ENCODE peak calls at places on chromosomes 16 and 17, in five cellular contexts. O is aorta; Z is activated CD4-positive, alpha-beta T cell treated with anti-CD3 and anti-CD28 coated beads, Interleukin-2, amount 50 U/mL, for 4 hours; P is activated T-helper 1 cell treated with anti-CD3 and anti-CD28 coated beads, Interleukin-12 subunit alpha, Interleukin-12 subunit beta, Interleukin-2, Interleukin-4 antibody, amounts not matched to agents 30 ng/mL and 10 ng/mL and 1 ng/mL, durations not matched to agents 14 hours and 24 hours and 36 hours; R is adrenal gland. B is an unnamed sample.

GRCh38 chr17:67779098-67779672 is 46.1 kb upstream of the BPTF start:
- DNase-seq in O (no peak), R (peak), Z (no peak), P (no peak), B (no peak)

GRCh38 chr16:66490774-66491715 is 58.9 kb downstream of the TK2 start:
- DNase-seq in R (peak), Z (no peak), O (peak), P (no peak), B (peak)

GRCh38 chr17:45902892-45903346 is 8.6 kb downstream of the MAPT start:
- DNase-seq in R (peak), O (no peak), Z (no peak), P (no peak), B (no peak)

GRCh38 chr17:33520404-33521032 is 227.4 kb upstream of the ASIC2 start:
- DNase-seq in O (no peak), R (peak), Z (peak), P (peak), B (no peak)

GRCh38 chr16:51818342-51818944 is 667.4 kb upstream of the SALL1 start:
- DNase-seq in O (no peak), Z (no peak), R (peak), P (no peak), B (no peak)

GRCh38 chr17:18129041-18129502 is 20.5 kb downstream of the MYO15A start:
- DNase-seq in Z (no peak), O (no peak), P (no peak), R (no peak), B (no peak)

GRCh38 chr16:30927789-30928378 is 4.5 kb downstream of the FBXL19 start:
- DNase-seq in R (no peak), P (no peak), O (no peak), Z (no peak), B (no peak)

GRCh38 chr17:30361766-30362279 is 16.9 kb upstream of the CPD start:
- DNase-seq in O (no peak), P (no peak), Z (no peak), R (no peak), B (no peak)

GRCh38 chr16:80932725-80933124 is 74.0 kb downstream of the CMC2 start:
- DNase-seq in R (peak), Z (no peak), P (no peak), O (peak), B (no peak)

GRCh38 chr17:7258731-7259554 is 3.3 kb downstream of the CLDN7 start:
- DNase-seq in R (no peak), P (no peak), O (no peak), Z (no peak), B (no peak)

GRCh38 chr17:32142038-32142856 is at the start of gene RHOT1:
- DNase-seq in Z (peak), O (peak), R (peak), P (peak), B (no peak)

GRCh38 chr16:22614271-22614947 is 103.7 kb downstream of the NPIPB5 start:
- DNase-seq in Z (no peak), R (no peak), O (no peak), P (no peak), B (no peak)

GRCh38 chr17:34842235-34842634 is 119.0 kb downstream of the CCT6B start:
- DNase-seq in P (no peak), R (no peak), O (no peak), Z (no peak), B (no peak)

GRCh38 chr16:57603110-57604024 is 25.1 kb upstream of the ADGRG1 start:
- DNase-seq in O (peak), R (no peak), P (no peak), Z (no peak), B (peak)

GRCh38 chr17:4162775-4163498 is 19.9 kb downstream of the CYB5D2 start:
- DNase-seq in P (no peak), Z (no peak), O (no peak), R (no peak), B (no peak)

GRCh38 chr17:44978807-44979206 is 10.7 kb upstream of the C1QL1 start:
- DNase-seq in Z (no peak), O (no peak), P (no peak), R (no peak), B (no peak)

B was measured in chondrocyte.